ENCODE peak calls at places on chromosomes 11 and 22, in four cellular contexts. B, E, Z and Q are unnamed samples.

GRCh38 chr11:126640186-126640585 is 284.7 kb downstream of the ST3GAL4 start:
- DNase-seq in B (no peak), E (no peak), Z (no peak), Q (peak; percentile 45)

GRCh38 chr11:76805206-76805913 is 22.2 kb downstream of the TSKU start:
- DNase-seq in B (no peak), E (no peak), Z (no peak), Q (no peak)

GRCh38 chr22:48976556-48977535 is 850.8 kb downstream of the BRD1 start:
- DNase-seq in B (no peak), E (no peak), Z (no peak), Q (no peak)

GRCh38 chr11:76151561-76152085 is 54.7 kb downstream of the WNT11 start:
- DNase-seq in B (no peak), E (no peak), Z (no peak), Q (no peak)

GRCh38 chr22:22787805-22788459 is 99.7 kb upstream of the IGLL5 start:
- DNase-seq in B (peak; percentile 20), E (peak; percentile 1), Z (peak; percentile 47), Q (peak; percentile 36)

GRCh38 chr11:94678236-94678635 is 89.9 kb upstream of the AMOTL1 start:
- DNase-seq in B (no peak), E (no peak), Z (no peak), Q (no peak)

GRCh38 chr22:44497904-44498242 is at the start of gene RTL6:
- DNase-seq in B (no peak), E (no peak), Z (no peak), Q (no peak)

GRCh38 chr11:1123970-1124369 is 33.8 kb upstream of the MUC5AC start:
- DNase-seq in B (no peak), E (no peak), Z (no peak), Q (no peak)

GRCh38 chr22:38416621-38417251 is 38.3 kb downstream of the KCNJ4 start:
- DNase-seq in B (no peak), E (no peak), Z (no peak), Q (no peak)

GRCh38 chr11:10641314-10642206 is 52.0 kb downstream of the IRAG1 start:
- DNase-seq in B (no peak), E (no peak), Z (no peak), Q (no peak)

GRCh38 chr11:34806875-34807274 is 109.3 kb downstream of the APIP start:
- DNase-seq in B (no peak), E (no peak), Z (no peak), Q (no peak)

GRCh38 chr11:34811858-34812257 is 104.3 kb downstream of the APIP start:
- DNase-seq in B (no peak), E (no peak), Z (no peak), Q (no peak)

GRCh38 chr11:34812905-34813576 is 103.1 kb downstream of the APIP start:
- DNase-seq in B (no peak), E (no peak), Z (no peak), Q (no peak)

GRCh38 chr11:34809191-34810106 is 106.7 kb downstream of the APIP start:
- DNase-seq in B (peak; percentile 31), E (no peak), Z (no peak), Q (peak; percentile 91)

GRCh38 chr11:34810107-34810562 is 106.0 kb downstream of the APIP start:
- DNase-seq in B (no peak), E (no peak), Z (no peak), Q (peak; percentile 18)
- H3K4me3 ChIP-seq in B (no peak overlapping the region), E (no peak overlapping the region), Z (no peak overlapping the region), Q (no peak overlapping the region)

DNA sequence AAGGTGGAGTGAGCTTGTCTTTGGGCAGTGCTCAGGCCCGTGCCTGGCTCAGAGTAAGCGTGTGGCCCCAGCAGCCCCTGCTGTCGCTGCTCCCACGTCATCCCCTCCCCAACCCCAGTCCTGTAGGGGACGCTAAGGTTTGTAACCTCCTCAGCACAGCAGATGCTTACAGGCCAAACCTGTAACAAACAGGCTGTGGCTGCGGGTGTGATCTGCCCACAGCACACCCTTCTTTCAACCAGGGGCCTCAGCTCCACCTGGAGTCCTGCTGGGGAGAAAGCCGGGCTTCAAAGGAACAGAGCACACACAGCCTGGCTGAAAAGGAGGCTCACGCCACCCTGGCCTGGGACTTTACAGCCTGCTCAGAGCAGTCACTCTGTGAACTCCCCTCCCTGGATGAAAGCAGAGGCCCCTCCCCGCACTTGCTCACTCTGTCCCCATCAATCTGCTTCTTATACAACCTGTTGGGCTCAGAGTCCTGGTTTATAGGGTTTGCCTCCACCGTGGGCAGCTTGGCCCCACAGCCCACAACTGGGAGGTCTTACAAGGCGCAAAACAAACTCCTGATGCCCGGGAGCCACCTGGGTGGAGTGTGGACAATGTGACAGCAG is 54.3 kb downstream of the SCUBE1 start:
- DNase-seq in B (no peak), E (no peak), Z (no peak), Q (no peak)
- H3K4me3 ChIP-seq in B (no peak overlapping the region), E (no peak overlapping the region), Z (no peak overlapping the region), Q (no peak overlapping the region)

GRCh38 chr22:19517919-19518567 is 6.2 kb downstream of the CLDN5 start:
- DNase-seq in B (no peak), E (no peak), Z (no peak), Q (no peak)
- H3K4me3 ChIP-seq in B (no peak overlapping the region), E (no peak overlapping the region), Z (no peak overlapping the region), Q (no peak overlapping the region)

DNA sequence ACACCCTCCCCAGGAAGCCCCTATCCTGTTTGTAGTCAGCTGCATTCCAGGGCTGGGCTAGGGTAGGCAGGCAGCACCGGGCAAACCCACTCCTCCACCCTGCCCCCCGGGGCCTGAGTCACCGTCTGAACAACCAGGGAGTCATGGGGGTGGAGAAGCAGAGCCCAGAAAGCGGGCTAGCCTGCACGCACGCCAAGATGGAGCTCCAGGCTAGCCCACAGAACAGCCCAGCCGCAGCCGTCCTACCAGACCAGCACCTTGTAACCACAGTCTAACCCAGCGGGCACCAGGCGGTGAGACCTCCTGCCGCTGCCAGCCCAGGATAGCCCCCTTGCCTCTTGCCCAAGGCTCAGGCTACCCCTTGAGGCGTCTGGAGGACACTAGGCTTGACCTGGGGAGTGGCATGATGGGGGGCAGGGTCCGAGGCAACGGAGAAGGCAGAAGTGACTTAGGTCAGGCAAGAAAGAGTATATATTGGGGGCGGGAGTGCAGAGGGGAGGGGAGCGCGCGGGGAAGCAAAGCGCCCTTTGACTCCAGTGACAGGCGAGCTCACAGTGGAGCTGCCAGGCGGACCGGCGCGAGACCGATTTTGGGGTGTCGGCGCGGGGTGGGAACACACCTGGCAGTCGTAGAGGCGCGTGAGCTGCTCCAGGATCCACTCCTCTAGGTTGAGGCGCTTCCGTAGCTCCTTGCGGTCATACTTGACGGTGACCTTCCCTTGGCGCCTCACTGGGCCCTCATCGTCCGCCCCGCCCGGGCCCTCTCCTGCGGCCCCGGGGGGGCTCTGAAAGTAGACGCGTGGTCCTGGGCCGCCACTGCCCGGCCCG is 733 bp downstream of the PPP1R14B start:
- DNase-seq in B (peak; percentile 92), E (peak; percentile 59), Z (peak; percentile 58), Q (no peak)
- H3K4me3 ChIP-seq in B (peak overlapping the region; percentile 97), E (peak overlapping the region; percentile 95), Z (peak overlapping the region; percentile 66), Q (peak overlapping the region; percentile 80)

DNA sequence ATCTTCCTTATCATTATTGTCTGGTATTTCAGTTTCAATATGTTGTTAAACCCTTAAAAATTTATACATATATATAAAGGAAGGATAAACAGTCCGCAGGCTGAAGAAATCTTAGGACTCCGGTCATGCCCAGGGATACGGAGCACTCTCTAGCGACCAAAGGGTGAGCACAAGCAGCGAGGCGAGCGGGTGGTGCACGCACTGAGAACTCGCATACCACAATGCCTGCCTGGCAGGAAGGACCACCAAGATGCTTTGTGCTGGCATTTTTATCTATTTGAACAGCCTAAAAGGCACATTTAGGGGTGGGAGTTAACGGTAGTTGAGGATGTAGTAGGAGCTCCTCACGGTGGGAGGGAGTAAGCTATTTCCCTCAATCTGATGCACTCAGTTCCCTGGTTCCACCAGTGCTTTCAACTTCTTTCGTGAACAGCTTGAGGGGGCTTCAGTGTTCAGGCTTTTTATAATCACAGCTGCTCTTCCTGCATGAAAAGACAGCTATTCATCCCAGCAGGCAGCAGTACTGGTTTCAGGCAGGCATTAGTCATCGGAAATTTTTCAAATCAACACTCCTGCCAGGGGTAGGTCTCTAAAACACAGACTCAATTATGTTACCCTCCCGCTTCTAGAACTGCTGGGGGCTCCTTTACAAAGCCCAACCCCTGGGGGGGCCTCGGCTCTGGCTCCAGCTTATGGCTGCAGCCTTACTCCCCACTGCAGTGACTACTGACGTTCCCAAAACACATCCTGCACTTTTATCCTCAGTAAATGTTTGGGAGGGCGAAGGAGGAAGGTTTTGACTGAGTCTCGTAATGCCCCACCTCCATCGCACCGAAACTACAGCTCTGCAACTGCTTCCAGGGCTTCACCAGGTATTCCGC is 6.0 kb downstream of the POLDIP3 start:
- DNase-seq in B (peak; percentile 63), E (no peak), Z (no peak), Q (no peak)
- H3K4me3 ChIP-seq in B (peak overlapping the region; percentile 9), E (no peak overlapping the region), Z (no peak overlapping the region), Q (no peak overlapping the region)

GRCh38 chr11:115455606-115456005 is 48.6 kb downstream of the CADM1 start:
- DNase-seq in B (no peak), E (no peak), Z (no peak), Q (no peak)
- H3K4me3 ChIP-seq in B (no peak overlapping the region), E (no peak overlapping the region), Z (no peak overlapping the region), Q (no peak overlapping the region)

GRCh38 chr11:68749061-68749491 is 2.2 kb downstream of the TESMIN start:
- DNase-seq in B (peak; percentile 5), E (no peak), Z (no peak), Q (no peak)

GRCh38 chr11:68749501-68750196 is 1.7 kb downstream of the TESMIN start:
- DNase-seq in B (no peak), E (no peak), Z (no peak), Q (no peak)

GRCh38 chr11:68751331-68751856 is at the start of gene TESMIN:
- DNase-seq in B (peak; percentile 28), E (no peak), Z (peak; percentile 88), Q (peak; percentile 76)

GRCh38 chr11:68750988-68751325 is 363 bp downstream of the TESMIN start:
- DNase-seq in B (no peak), E (no peak), Z (no peak), Q (no peak)

GRCh38 chr11:68750197-68750987 is 928 bp downstream of the TESMIN start:
- DNase-seq in B (no peak), E (no peak), Z (peak; percentile 2), Q (no peak)
- H3K4me3 ChIP-seq in B (no peak overlapping the region), E (no peak overlapping the region), Z (no peak overlapping the region), Q (no peak overlapping the region)

GRCh38 chr11:118570787-118571186 is 1.4 kb upstream of the ARCN1 start:
- DNase-seq in B (no peak), E (no peak), Z (no peak), Q (no peak)

GRCh38 chr11:118569670-118570069 is 2.5 kb upstream of the ARCN1 start:
- DNase-seq in B (no peak), E (no peak), Z (no peak), Q (no peak)

GRCh38 chr11:118560806-118561205 is 4.9 kb downstream of the IFT46 start:
- DNase-seq in B (no peak), E (no peak), Z (no peak), Q (no peak)

GRCh38 chr11:118565062-118565461 is 669 bp downstream of the IFT46 start:
- DNase-seq in B (no peak), E (no peak), Z (no peak), Q (no peak)
- H3K4me3 ChIP-seq in B (peak overlapping the region; percentile 67), E (peak overlapping the region; percentile 64), Z (no peak overlapping the region), Q (no peak overlapping the region)

DNA sequence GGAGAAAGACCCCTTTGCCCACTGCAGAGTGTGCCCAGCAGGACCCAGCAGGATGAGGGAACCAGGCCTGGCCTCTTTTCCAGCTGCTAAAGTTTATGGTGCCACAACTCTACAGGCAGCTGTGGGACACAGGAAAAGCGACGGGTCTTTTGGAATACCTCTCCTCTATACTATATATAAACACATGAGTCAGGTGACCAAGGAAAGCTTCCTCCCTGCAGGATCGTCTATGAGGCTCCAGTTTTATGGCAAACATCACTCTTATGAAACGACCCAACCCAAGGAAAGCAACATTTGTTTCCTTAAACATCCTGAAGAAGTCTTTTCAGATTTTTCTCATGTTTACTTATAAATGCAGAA is 102.8 kb upstream of the AKIP1 start:
- DNase-seq in B (no peak), E (no peak), Z (no peak), Q (no peak)
- H3K4me3 ChIP-seq in B (no peak overlapping the region), E (peak overlapping the region; percentile 37), Z (no peak overlapping the region), Q (no peak overlapping the region)